ENCODE peak calls at places on chromosomes 13 and 19, in six cellular contexts. G, E, Q, A, F and Y are unnamed samples. For H3K9me3, the result is how much of the 10 kb centered on the place peaks cover.

GRCh38 chr19:4310247-4311121 is 6.1 kb downstream of the FSD1 start:
- DNase-seq in G (peak), E (peak), Q (no peak), A (no peak), F (no peak), Y (peak)

GRCh38 chr13:27632648-27633047 is 11.0 kb downstream of the POLR1D start:
- DNase-seq in G (no peak), E (no peak), Q (no peak), A (no peak), F (no peak), Y (no peak)

GRCh38 chr13:35388456-35388855 is 88.0 kb downstream of the MAB21L1 start:
- DNase-seq in G (no peak), E (no peak), Q (no peak), A (no peak), F (no peak), Y (no peak)

GRCh38 chr13:33775339-33776108 is 42.4 kb upstream of the RFC3 start:
- DNase-seq in G (no peak), E (no peak), Q (no peak), A (no peak), F (no peak), Y (no peak)

GRCh38 chr13:102779426-102780159 is 6.0 kb upstream of the TEX30 start:
- DNase-seq in G (peak), E (no peak), Q (no peak), A (peak), F (no peak), Y (no peak)

GRCh38 chr13:23610187-23610576 is 40.0 kb downstream of the TNFRSF19 start:
- DNase-seq in G (no peak), E (no peak), Q (no peak), A (no peak), F (no peak), Y (no peak)

GRCh38 chr13:25292301-25292700 is 5.0 kb upstream of the MTMR6 start:
- DNase-seq in G (peak), E (no peak), Q (no peak), A (no peak), F (no peak), Y (no peak)

GRCh38 chr19:47663911-47664771 is 49.1 kb upstream of the EHD2 start:
- DNase-seq in G (no peak), E (no peak), Q (peak), A (no peak), F (peak), Y (peak)

GRCh38 chr13:31476753-31477152 is 262.6 kb upstream of the RXFP2 start:
- DNase-seq in G (no peak), E (no peak), Q (no peak), A (no peak), F (no peak), Y (no peak)

GRCh38 chr13:100304241-100304640 is 215.3 kb downstream of the PCCA start:
- DNase-seq in G (no peak), E (no peak), Q (no peak), A (no peak), F (no peak), Y (no peak)

GRCh38 chr19:5067666-5068065 is 98.8 kb downstream of the KDM4B start:
- DNase-seq in G (no peak), E (no peak), Q (no peak), A (no peak), F (no peak), Y (no peak)

GRCh38 chr13:48074006-48074405 is 20.9 kb downstream of the MED4 start:
- DNase-seq in G (no peak), E (no peak), Q (no peak), A (no peak), F (no peak), Y (no peak)

GRCh38 chr19:32287811-32288227 is 57.6 kb upstream of the ZNF507 start:
- DNase-seq in G (peak), E (peak), Q (peak), A (no peak), F (peak), Y (peak)

GRCh38 chr13:65453982-65454381 is 1776.2 kb downstream of the PCDH9 start:
- DNase-seq in G (no peak), E (no peak), Q (no peak), A (no peak), F (no peak), Y (no peak)

GRCh38 chr19:16001481-16002312 is 52.9 kb downstream of the OR10H4 start:
- DNase-seq in G (no peak), E (no peak), Q (no peak), A (peak), F (no peak), Y (no peak)

GRCh38 chr13:46553521-46553885 is 533 bp downstream of the LRCH1 start:
- DNase-seq in G (no peak), E (no peak), Q (peak), A (no peak), F (peak), Y (no peak)

GRCh38 chr19:49949735-49950589 is 11.0 kb downstream of the SIGLEC11 start:
- DNase-seq in G (no peak), E (no peak), Q (no peak), A (no peak), F (peak), Y (no peak)

GRCh38 chr13:42409061-42409460 is 137.1 kb downstream of the AKAP11 start:
- DNase-seq in G (no peak), E (no peak), Q (no peak), A (no peak), F (no peak), Y (no peak)

GRCh38 chr13:104984296-104984818 is 1551.1 kb downstream of the EFNB2 start:
- DNase-seq in G (no peak), E (no peak), Q (no peak), A (no peak), F (no peak), Y (no peak)

GRCh38 chr13:113751491-113751890 is 7.5 kb upstream of the TMEM255B start:
- DNase-seq in G (no peak), E (no peak), Q (no peak), A (no peak), F (no peak), Y (no peak)

GRCh38 chr19:7962644-7963268 is 19.3 kb upstream of the TIMM44 start:
- DNase-seq in G (no peak), E (no peak), Q (no peak), A (no peak), F (no peak), Y (no peak)

GRCh38 chr19:41352609-41353465 is 885 bp downstream of the TGFB1 start:
- DNase-seq in G (peak), E (no peak), Q (peak), A (peak), F (peak), Y (peak)

GRCh38 chr13:32056316-32056715 is 24.7 kb downstream of the FRY start:
- DNase-seq in G (no peak), E (no peak), Q (no peak), A (no peak), F (no peak), Y (no peak)

GRCh38 chr19:45623984-45624383 is 15.2 kb downstream of the EML2 start:
- DNase-seq in G (no peak), E (no peak), Q (no peak), A (no peak), F (no peak), Y (no peak)
- H3K9me3 ChIP-seq in G (under half), E (under half), Q (under half), A (under half), F (under half), Y (under half)

DNA sequence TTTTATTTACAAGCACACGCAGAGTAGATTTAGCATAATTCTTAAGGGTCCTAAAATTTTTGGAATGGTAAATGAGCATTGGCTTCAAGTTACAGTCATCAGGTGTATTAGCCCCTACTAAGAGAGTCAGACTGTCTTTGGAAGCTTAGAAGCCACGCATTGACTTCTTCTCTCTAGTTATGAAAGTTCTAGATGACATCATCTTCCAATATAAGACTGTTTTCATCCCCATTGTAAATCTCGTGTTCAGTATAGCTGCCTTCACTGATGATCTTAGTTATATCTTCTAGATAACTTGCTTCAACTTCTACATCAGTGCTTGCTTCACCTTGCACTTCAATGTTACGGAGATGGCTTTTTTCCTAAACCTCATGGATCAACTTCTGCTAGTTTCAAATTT is 148.8 kb upstream of the SLITRK1 start:
- DNase-seq in G (no peak), E (no peak), Q (no peak), A (no peak), F (no peak), Y (no peak)
- H3K9me3 ChIP-seq in G (under half), E (under half), Q (under half), A (under half), F (under half), Y (under half)

GRCh38 chr19:54903303-54903702 is 2.6 kb upstream of the NCR1 start:
- DNase-seq in G (no peak), E (no peak), Q (no peak), A (no peak), F (no peak), Y (no peak)

GRCh38 chr19:54905411-54905810 is 537 bp upstream of the NCR1 start:
- DNase-seq in G (no peak), E (no peak), Q (no peak), A (no peak), F (no peak), Y (no peak)

GRCh38 chr19:54905908-54906511 is at the start of gene NCR1:
- DNase-seq in G (no peak), E (no peak), Q (no peak), A (no peak), F (peak), Y (no peak)

DNA sequence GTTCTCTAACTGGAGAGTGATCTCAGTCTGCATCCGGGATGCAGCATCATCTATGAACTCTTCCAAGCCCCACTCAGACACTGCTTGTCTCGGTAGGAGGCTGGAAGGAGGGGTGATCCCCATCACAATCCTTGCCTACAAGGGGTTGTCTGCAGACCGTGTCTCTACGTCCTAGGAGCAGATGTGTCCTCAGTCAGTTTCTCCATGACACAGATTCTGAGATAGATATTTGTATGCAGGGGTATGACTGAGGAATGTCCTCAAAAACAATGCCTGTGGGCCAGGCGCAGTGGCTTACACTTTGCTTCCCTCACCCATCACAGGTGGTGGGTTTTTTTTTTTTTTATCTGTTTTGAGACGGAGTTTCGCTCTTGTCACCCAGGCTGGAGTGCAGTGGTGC is 871 bp downstream of the NCR1 start:
- DNase-seq in G (no peak), E (no peak), Q (no peak), A (no peak), F (peak), Y (no peak)
- H3K9me3 ChIP-seq in G (under half), E (under half), Q (under half), A (under half), F (under half), Y (under half)

GRCh38 chr19:23378948-23379347 is 16.3 kb downstream of the ZNF91 start:
- DNase-seq in G (no peak), E (no peak), Q (no peak), A (no peak), F (no peak), Y (no peak)
- H3K9me3 ChIP-seq in G (under half), E (under half), Q (under half), A (half or more), F (under half), Y (under half)

GRCh38 chr19:12015015-12015752 is 20.3 kb downstream of the ZNF433 start:
- DNase-seq in G (no peak), E (no peak), Q (no peak), A (no peak), F (no peak), Y (no peak)
- H3K9me3 ChIP-seq in G (under half), E (under half), Q (under half), A (half or more), F (under half), Y (under half)

DNA sequence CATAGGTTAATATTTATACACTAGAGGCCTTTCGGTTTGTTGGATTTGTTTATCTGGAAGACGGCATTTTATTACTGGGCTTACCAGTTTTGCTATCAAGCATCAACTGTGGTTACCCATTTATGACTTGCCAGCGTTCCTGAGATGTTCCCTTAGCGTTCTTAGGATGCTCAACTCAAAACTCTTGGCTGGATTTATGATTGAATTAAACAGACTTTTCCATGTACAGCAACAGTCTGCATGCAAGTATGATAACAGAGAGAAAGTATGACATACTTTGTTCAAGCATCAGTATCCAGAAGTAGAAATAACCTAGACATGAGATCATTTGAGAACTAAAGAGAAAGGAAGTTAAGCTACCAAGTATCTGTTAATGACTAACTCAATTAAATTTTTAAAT is 29.9 kb upstream of the RNF113B start:
- DNase-seq in G (no peak), E (no peak), Q (no peak), A (no peak), F (no peak), Y (no peak)
- H3K9me3 ChIP-seq in G (under half), E (under half), Q (under half), A (under half), F (under half), Y (under half)

GRCh38 chr19:57623091-57623490 is 9.0 kb downstream of the ZNF134 start:
- DNase-seq in G (no peak), E (no peak), Q (no peak), A (no peak), F (no peak), Y (no peak)
- H3K9me3 ChIP-seq in G (under half), E (under half), Q (under half), A (half or more), F (under half), Y (under half)

GRCh38 chr19:55832676-55833075 is 877 bp upstream of the NLRP11 start:
- DNase-seq in G (no peak), E (no peak), Q (no peak), A (no peak), F (no peak), Y (no peak)
- H3K9me3 ChIP-seq in G (under half), E (under half), Q (under half), A (under half), F (under half), Y (under half)

GRCh38 chr19:58020985-58021384 is 12.8 kb upstream of the ZSCAN1 start:
- DNase-seq in G (no peak), E (no peak), Q (no peak), A (no peak), F (no peak), Y (no peak)

GRCh38 chr19:58022283-58022660 is 11.6 kb upstream of the ZSCAN1 start:
- DNase-seq in G (no peak), E (no peak), Q (no peak), A (no peak), F (no peak), Y (no peak)

GRCh38 chr19:58021541-58022282 is 12.1 kb upstream of the ZSCAN1 start:
- DNase-seq in G (peak), E (no peak), Q (no peak), A (peak), F (no peak), Y (peak)

GRCh38 chr19:58020129-58020528 is 13.7 kb upstream of the ZSCAN1 start:
- DNase-seq in G (no peak), E (no peak), Q (peak), A (no peak), F (no peak), Y (no peak)

DNA sequence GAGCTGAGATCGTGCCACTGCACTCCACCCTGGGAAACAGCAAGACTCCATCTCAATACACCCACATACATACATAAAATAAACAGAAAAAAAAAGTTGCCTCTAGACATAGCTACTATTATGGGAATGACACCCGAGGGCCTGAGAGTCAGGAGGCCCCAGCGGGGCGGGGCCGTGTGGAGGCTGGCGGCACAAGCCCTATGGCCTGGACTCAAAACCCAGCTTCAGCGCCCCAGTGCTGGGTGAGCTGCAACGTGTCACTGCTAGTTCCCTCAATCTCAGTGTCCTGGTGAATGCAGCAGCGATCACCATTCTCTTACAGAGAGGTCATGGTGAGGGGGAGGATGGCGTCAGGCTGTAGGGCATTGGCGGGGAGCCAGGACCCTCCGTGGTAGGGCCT is 9.2 kb upstream of the ZSCAN1 start:
- DNase-seq in G (no peak), E (no peak), Q (no peak), A (no peak), F (no peak), Y (no peak)
- H3K9me3 ChIP-seq in G (under half), E (under half), Q (under half), A (under half), F (under half), Y (under half)